ENCODE peak calls at places on chromosomes 5 and 9, in seven cellular contexts. I is upper lobe of right lung, A is fibroblast of mammary gland, G is RWPE1, K is GM12865, D is ovary, Q is cardiac muscle cell. O is an unnamed sample.

GRCh38 chr5:74075496-74075895 is 449.5 kb downstream of the ARHGEF28 start:
- DNase-seq in I (no peak), A (no peak), G (no peak), K (no peak), D (no peak), Q (no peak), O (no peak)

GRCh38 chr9:114775981-114776380 is 29.9 kb downstream of the TNFSF15 start:
- DNase-seq in I (no peak), A (no peak), G (no peak), K (no peak), D (no peak), Q (no peak), O (no peak)

GRCh38 chr5:149310488-149310887 is 34.8 kb upstream of the GRPEL2 start:
- DNase-seq in I (no peak), A (no peak), G (no peak), K (no peak), D (no peak), Q (no peak), O (no peak)

GRCh38 chr5:3996871-3997410 is 401.3 kb downstream of the IRX1 start:
- DNase-seq in I (no peak), A (no peak), G (no peak), K (no peak), D (no peak), Q (no peak), O (no peak)

GRCh38 chr9:99978221-99978620 is 71.8 kb downstream of the STX17 start:
- DNase-seq in I (no peak), A (no peak), G (no peak), K (no peak), D (no peak), Q (peak), O (no peak)

GRCh38 chr5:128111818-128112448 is 28.4 kb downstream of the SLC12A2 start:
- DNase-seq in I (no peak), A (peak), G (peak), K (no peak), D (no peak), Q (no peak), O (no peak)

GRCh38 chr9:137105814-137106661 is 8.5 kb downstream of the DPP7 start:
- DNase-seq in I (no peak), A (no peak), G (no peak), K (no peak), D (no peak), Q (no peak), O (no peak)

GRCh38 chr5:17436345-17436744 is 61.7 kb upstream of the TAF11L2 start:
- DNase-seq in I (no peak), A (no peak), G (no peak), K (no peak), D (no peak), Q (no peak), O (no peak)

GRCh38 chr5:32332971-32333370 is 20.2 kb upstream of the MTMR12 start:
- DNase-seq in I (no peak), A (no peak), G (peak), K (no peak), D (no peak), Q (no peak), O (no peak)

GRCh38 chr5:6720561-6720921 is 7.3 kb downstream of the TENT4A start:
- DNase-seq in I (no peak), A (no peak), G (no peak), K (no peak), D (no peak), Q (no peak), O (no peak)

GRCh38 chr9:15161744-15162143 is 145.3 kb downstream of the TTC39B start:
- DNase-seq in I (no peak), A (no peak), G (no peak), K (no peak), D (no peak), Q (no peak), O (no peak)

GRCh38 chr5:39202594-39203290 is 16.6 kb downstream of the FYB1 start:
- DNase-seq in I (no peak), A (no peak), G (no peak), K (no peak), D (no peak), Q (no peak), O (no peak)

GRCh38 chr5:1011226-1011631 is 2.6 kb downstream of the NKD2 start:
- DNase-seq in I (peak), A (no peak), G (peak), K (peak), D (peak), Q (peak), O (no peak)

GRCh38 chr5:106093149-106093548 is 1577.6 kb downstream of the EFNA5 start:
- DNase-seq in I (no peak), A (no peak), G (no peak), K (no peak), D (no peak), Q (no peak), O (no peak)

GRCh38 chr5:102450313-102450990 is 48.3 kb downstream of the SLCO6A1 start:
- DNase-seq in I (no peak), A (peak), G (no peak), K (peak), D (no peak), Q (no peak), O (no peak)

GRCh38 chr9:91896096-91896495 is 53.9 kb downstream of the ROR2 start:
- DNase-seq in I (no peak), A (no peak), G (no peak), K (no peak), D (no peak), Q (no peak), O (no peak)

DNA sequence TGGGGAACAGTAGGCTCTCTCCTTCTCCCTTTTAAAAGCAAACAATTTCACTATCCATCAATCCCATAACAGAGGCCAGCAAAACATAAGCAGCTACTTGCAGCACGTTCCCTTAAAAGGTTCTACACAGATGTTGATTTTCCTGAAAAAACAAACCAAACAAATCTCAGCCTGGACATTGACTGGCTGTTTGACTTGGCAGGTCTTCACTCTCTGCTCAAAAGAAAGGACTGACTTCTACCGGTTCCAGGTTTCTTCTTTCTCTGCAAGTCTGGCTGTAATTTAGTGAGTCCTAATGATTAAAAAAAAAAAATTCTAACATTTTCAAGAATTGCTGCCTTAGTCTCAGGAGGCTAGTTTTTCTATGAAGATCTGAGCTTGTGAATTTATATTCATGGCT is 203.1 kb upstream of the EFNA5 start:
- DNase-seq in I (no peak), A (no peak), G (no peak), K (no peak), D (no peak), Q (no peak), O (no peak)
- TF ChIP-seq CTCF in I (no peak), A (no peak), G (no peak), K (no peak), D (no peak), Q (no peak), O (no peak)

GRCh38 chr9:6938447-6938846 is 180.7 kb downstream of the KDM4C start:
- DNase-seq in I (no peak), A (peak), G (no peak), K (no peak), D (no peak), Q (no peak), O (no peak)
- TF ChIP-seq CTCF in I (no peak), A (no peak), G (no peak), K (no peak), D (no peak), Q (no peak), O (no peak)

GRCh38 chr5:176674799-176675198 is 27.5 kb downstream of the TSPAN17 start:
- DNase-seq in I (no peak), A (no peak), G (no peak), K (no peak), D (no peak), Q (no peak), O (no peak)
- TF ChIP-seq CTCF in I (no peak), A (no peak), G (no peak), K (no peak), D (no peak), Q (no peak), O (no peak)

GRCh38 chr9:81410201-81410600 is 279.1 kb downstream of the TLE1 start:
- DNase-seq in I (no peak), A (peak), G (peak), K (no peak), D (no peak), Q (no peak), O (no peak)
- TF ChIP-seq CTCF in I (no peak), A (no peak), G (no peak), K (no peak), D (no peak), Q (no peak), O (no peak)

GRCh38 chr5:53991942-53992341 is 318.4 kb downstream of the ARL15 start:
- DNase-seq in I (no peak), A (peak), G (no peak), K (peak), D (no peak), Q (no peak), O (no peak)
- TF ChIP-seq CTCF in I (peak), A (peak), G (no peak), K (peak), D (no peak), Q (peak), O (peak)

GRCh38 chr9:28365020-28365640 is 791.8 kb upstream of the C9orf72 start:
- DNase-seq in I (no peak), A (peak), G (peak), K (no peak), D (no peak), Q (peak), O (no peak)
- TF ChIP-seq CTCF in I (no peak), A (no peak), G (no peak), K (no peak), D (no peak), Q (no peak), O (no peak)